ENCODE peak calls at places on chromosomes 1 and 21, in eight cellular contexts. R is stromal cell of bone marrow, M is GM12892, C is H4, X is fibroblast of lung, I is cardiac fibroblast, U is HCEC 1CT, H is iris pigment epithelial cell. P is an unnamed sample.

GRCh38 chr1:165426745-165427144 is 18.2 kb downstream of the RXRG start:
- DNase-seq in R (no peak), M (no peak), C (no peak), X (no peak), I (no peak), U (no peak), H (no peak), P (no peak)

GRCh38 chr1:64010316-64010715 is 193.1 kb upstream of the UBE2U start:
- DNase-seq in R (no peak), M (no peak), C (no peak), X (no peak), I (no peak), U (no peak), H (no peak), P (no peak)

GRCh38 chr21:37704751-37705150 is 211.5 kb downstream of the KCNJ6 start:
- DNase-seq in R (no peak), M (no peak), C (no peak), X (no peak), I (no peak), U (no peak), H (no peak), P (no peak)

GRCh38 chr1:112704908-112705627 is 1.9 kb downstream of the RHOC start:
- DNase-seq in R (peak), M (peak), C (peak), X (peak), I (peak), U (peak), H (peak), P (peak)

GRCh38 chr1:147110872-147111271 is 61.4 kb downstream of the PRKAB2 start:
- DNase-seq in R (no peak), M (no peak), C (no peak), X (no peak), I (no peak), U (no peak), H (no peak), P (no peak)

GRCh38 chr1:5997316-5997715 is 5.1 kb upstream of the NPHP4 start:
- DNase-seq in R (no peak), M (no peak), C (no peak), X (no peak), I (no peak), U (no peak), H (no peak), P (no peak)

GRCh38 chr1:173269490-173270230 is 62.5 kb upstream of the TNFSF4 start:
- DNase-seq in R (peak), M (no peak), C (peak), X (peak), I (peak), U (peak), H (peak), P (peak)

GRCh38 chr1:193971595-193971994 is 785.2 kb upstream of the B3GALT2 start:
- DNase-seq in R (no peak), M (no peak), C (no peak), X (peak), I (peak), U (peak), H (peak), P (no peak)

GRCh38 chr1:230509281-230509977 is 83.3 kb upstream of the PGBD5 start:
- DNase-seq in R (peak), M (no peak), C (peak), X (peak), I (peak), U (peak), H (peak), P (peak)

GRCh38 chr1:19979494-19979977 is at the start of gene PLA2G2A:
- DNase-seq in R (no peak), M (no peak), C (no peak), X (no peak), I (no peak), U (no peak), H (no peak), P (no peak)

GRCh38 chr1:39107891-39108290 is 81.7 kb downstream of the NDUFS5 start:
- DNase-seq in R (no peak), M (no peak), C (no peak), X (no peak), I (no peak), U (peak), H (no peak), P (no peak)

GRCh38 chr1:197615693-197616011 is 159.6 kb downstream of the DENND1B start:
- DNase-seq in R (no peak), M (no peak), C (no peak), X (no peak), I (no peak), U (no peak), H (no peak), P (no peak)

GRCh38 chr1:53559854-53560571 is 100.8 kb downstream of the DMRTB1 start:
- DNase-seq in R (no peak), M (no peak), C (no peak), X (no peak), I (no peak), U (no peak), H (no peak), P (no peak)

GRCh38 chr1:81832573-81832972 is 31.8 kb downstream of the ADGRL2 start:
- DNase-seq in R (peak), M (no peak), C (peak), X (peak), I (peak), U (peak), H (peak), P (no peak)

GRCh38 chr1:89882348-89883029 is 61.7 kb downstream of the LRRC8D start:
- DNase-seq in R (no peak), M (no peak), C (no peak), X (no peak), I (no peak), U (no peak), H (no peak), P (no peak)

GRCh38 chr1:19319196-19319595 is 7.1 kb downstream of the SLC66A1 start:
- DNase-seq in R (no peak), M (no peak), C (no peak), X (no peak), I (no peak), U (no peak), H (no peak), P (no peak)

GRCh38 chr1:182783068-182783467 is 6.5 kb upstream of the NPL start:
- DNase-seq in R (no peak), M (no peak), C (no peak), X (no peak), I (no peak), U (no peak), H (no peak), P (no peak)

GRCh38 chr1:198919667-198920398 is 281.0 kb downstream of the PTPRC start:
- DNase-seq in R (no peak), M (no peak), C (no peak), X (peak), I (peak), U (peak), H (peak), P (no peak)

GRCh38 chr1:220222939-220223338 is 49.3 kb downstream of the RAB3GAP2 start:
- DNase-seq in R (no peak), M (no peak), C (no peak), X (no peak), I (peak), U (no peak), H (no peak), P (no peak)

GRCh38 chr1:50704126-50704525 is 255.9 kb downstream of the FAF1 start:
- DNase-seq in R (peak), M (peak), C (peak), X (peak), I (peak), U (peak), H (peak), P (peak)

GRCh38 chr21:42997053-42997452 is 22.7 kb downstream of the PKNOX1 start:
- DNase-seq in R (peak), M (no peak), C (peak), X (peak), I (peak), U (peak), H (peak), P (no peak)

GRCh38 chr1:244050835-244051444 is at the start of gene ZBTB18:
- DNase-seq in R (no peak), M (no peak), C (peak), X (peak), I (peak), U (peak), H (peak), P (no peak)

GRCh38 chr1:89633103-89633744 is at the start of gene LRRC8C:
- DNase-seq in R (no peak), M (peak), C (peak), X (peak), I (peak), U (peak), H (peak), P (no peak)

GRCh38 chr1:229572286-229572685 is 13.8 kb upstream of the ABCB10 start:
- DNase-seq in R (no peak), M (no peak), C (no peak), X (no peak), I (no peak), U (no peak), H (no peak), P (no peak)

GRCh38 chr1:234702342-234703000 is 92.5 kb upstream of the IRF2BP2 start:
- DNase-seq in R (peak), M (no peak), C (no peak), X (no peak), I (peak), U (no peak), H (no peak), P (peak)

GRCh38 chr1:221574529-221574928 is 167.4 kb downstream of the DUSP10 start:
- DNase-seq in R (no peak), M (no peak), C (no peak), X (peak), I (no peak), U (peak), H (peak), P (no peak)

GRCh38 chr1:177278626-177279390 is 108.0 kb downstream of the BRINP2 start:
- DNase-seq in R (no peak), M (no peak), C (no peak), X (peak), I (peak), U (peak), H (peak), P (no peak)

GRCh38 chr1:220902916-220903315 is 23.7 kb downstream of the HLX start:
- DNase-seq in R (no peak), M (no peak), C (no peak), X (no peak), I (peak), U (peak), H (no peak), P (no peak)

GRCh38 chr1:245877976-245878375 is 629.1 kb downstream of the SMYD3 start:
- DNase-seq in R (no peak), M (no peak), C (no peak), X (no peak), I (no peak), U (no peak), H (peak), P (no peak)

GRCh38 chr1:150162582-150162861 is 12.8 kb downstream of the PLEKHO1 start:
- DNase-seq in R (no peak), M (no peak), C (no peak), X (no peak), I (no peak), U (no peak), H (no peak), P (no peak)

GRCh38 chr1:64844175-64844574 is 99.3 kb downstream of the RAVER2 start:
- DNase-seq in R (no peak), M (no peak), C (no peak), X (no peak), I (no peak), U (no peak), H (no peak), P (no peak)

GRCh38 chr1:17119076-17119743 is at the start of gene PADI2:
- DNase-seq in R (no peak), M (peak), C (no peak), X (peak), I (peak), U (no peak), H (peak), P (no peak)

GRCh38 chr1:67052741-67053534 is 1.0 kb downstream of the SLC35D1 start:
- DNase-seq in R (no peak), M (peak), C (peak), X (peak), I (peak), U (peak), H (peak), P (peak)

GRCh38 chr21:42864812-42865211 is 14.5 kb downstream of the WDR4 start:
- DNase-seq in R (no peak), M (no peak), C (no peak), X (no peak), I (no peak), U (no peak), H (no peak), P (no peak)

GRCh38 chr1:89725016-89725380 is 92.1 kb downstream of the LRRC8C start:
- DNase-seq in R (peak), M (no peak), C (peak), X (peak), I (peak), U (peak), H (peak), P (no peak)

GRCh38 chr1:12275370-12275769 is 45.5 kb downstream of the VPS13D start:
- DNase-seq in R (peak), M (no peak), C (no peak), X (no peak), I (peak), U (peak), H (peak), P (peak)

GRCh38 chr1:115069186-115069585 is 20.1 kb downstream of the TSPAN2 start:
- DNase-seq in R (peak), M (no peak), C (peak), X (peak), I (peak), U (peak), H (peak), P (no peak)